ENCODE peak calls at places on chromosomes 12 and 14, in seven cellular contexts. One of them, this sample, is unnamed.

GRCh38 chr14:20631023-20631820 is 10.3 kb downstream of the OR6S1 start:
- DNase-seq in T-cell: peak; percentile 49
- DNase-seq in CD8-positive, alpha-beta T cell: peak; percentile 56
- DNase-seq in NCI-H510A: no peak
- DNase-seq in fibroblast of lung: peak; percentile 65
- DNase-seq in HS-5: no peak
- DNase-seq in HuH-7.5: no peak
- DNase-seq in this sample: peak; percentile 57

GRCh38 chr12:77686760-77687159 is 143.9 kb upstream of the NAV3 start:
- DNase-seq in CD8-positive, alpha-beta T cell: no peak
- DNase-seq in HuH-7.5: no peak
- DNase-seq in HS-5: no peak
- DNase-seq in T-cell: no peak
- DNase-seq in fibroblast of lung: peak; percentile 63
- DNase-seq in NCI-H510A: no peak
- DNase-seq in this sample: no peak

GRCh38 chr14:74612346-74613021 is 447 bp upstream of the LTBP2 start:
- DNase-seq in NCI-H510A: peak; percentile 65
- DNase-seq in T-cell: peak; percentile 88
- DNase-seq in fibroblast of lung: peak; percentile 75
- DNase-seq in CD8-positive, alpha-beta T cell: peak; percentile 87
- DNase-seq in HS-5: no peak
- DNase-seq in HuH-7.5: peak; percentile 78
- DNase-seq in this sample: peak; percentile 77

GRCh38 chr14:92960706-92961566 is 38.0 kb downstream of the CHGA start:
- DNase-seq in HS-5: peak; percentile 63
- DNase-seq in T-cell: no peak
- DNase-seq in NCI-H510A: peak; percentile 44
- DNase-seq in CD8-positive, alpha-beta T cell: no peak
- DNase-seq in fibroblast of lung: no peak
- DNase-seq in HuH-7.5: no peak
- DNase-seq in this sample: no peak

GRCh38 chr12:116955382-116956021 is 44.8 kb downstream of the FBXW8 start:
- DNase-seq in NCI-H510A: no peak
- DNase-seq in T-cell: peak; percentile 33
- DNase-seq in HS-5: no peak
- DNase-seq in HuH-7.5: peak; percentile 38
- DNase-seq in fibroblast of lung: peak; percentile 45
- DNase-seq in CD8-positive, alpha-beta T cell: peak; percentile 9
- DNase-seq in this sample: peak; percentile 55

GRCh38 chr12:19794116-19794515 is 354.8 kb downstream of the AEBP2 start:
- DNase-seq in CD8-positive, alpha-beta T cell: no peak
- DNase-seq in T-cell: no peak
- DNase-seq in NCI-H510A: no peak
- DNase-seq in HS-5: no peak
- DNase-seq in HuH-7.5: no peak
- DNase-seq in fibroblast of lung: no peak
- DNase-seq in this sample: no peak

GRCh38 chr12:90010089-90010488 is 301.5 kb upstream of the ATP2B1 start:
- DNase-seq in CD8-positive, alpha-beta T cell: no peak
- DNase-seq in HuH-7.5: no peak
- DNase-seq in fibroblast of lung: peak; percentile 48
- DNase-seq in HS-5: no peak
- DNase-seq in NCI-H510A: no peak
- DNase-seq in T-cell: no peak
- DNase-seq in this sample: no peak

GRCh38 chr14:72478397-72479025 is 415.4 kb downstream of the DPF3 start:
- DNase-seq in NCI-H510A: no peak
- DNase-seq in CD8-positive, alpha-beta T cell: no peak
- DNase-seq in T-cell: no peak
- DNase-seq in HS-5: no peak
- DNase-seq in HuH-7.5: no peak
- DNase-seq in fibroblast of lung: no peak
- DNase-seq in this sample: no peak

GRCh38 chr14:93778856-93779629 is 9.2 kb downstream of the PRIMA1 start:
- DNase-seq in HS-5: no peak
- DNase-seq in HuH-7.5: no peak
- DNase-seq in fibroblast of lung: no peak
- DNase-seq in CD8-positive, alpha-beta T cell: no peak
- DNase-seq in NCI-H510A: no peak
- DNase-seq in T-cell: no peak
- DNase-seq in this sample: no peak